ENCODE peak calls at places on chromosomes 1 and 21, in nine cellular contexts. One of them, this sample, is unnamed. For H3K27me3, the result is how much of the 10 kb centered on the place peaks cover.

GRCh38 chr1:85361606-85362005 is 85.2 kb upstream of the BCL10 start:
- DNase-seq in heart left ventricle: no peak
- DNase-seq in AG04450: no peak
- DNase-seq in testis: no peak
- DNase-seq in endodermal cell: no peak
- DNase-seq in adrenal gland: no peak
- DNase-seq in cardiac muscle cell: no peak
- DNase-seq in DND-41: no peak
- DNase-seq in astrocyte: no peak
- DNase-seq in this sample: no peak

GRCh38 chr1:161439280-161440232 is 65.7 kb upstream of the FCGR2A start:
- DNase-seq in cardiac muscle cell: peak
- DNase-seq in heart left ventricle: peak
- DNase-seq in adrenal gland: no peak
- DNase-seq in testis: peak
- DNase-seq in astrocyte: no peak
- DNase-seq in AG04450: no peak
- DNase-seq in endodermal cell: peak
- DNase-seq in DND-41: no peak
- DNase-seq in this sample: peak

GRCh38 chr1:210232524-210233215 is at the start of gene SERTAD4:
- DNase-seq in heart left ventricle: peak
- DNase-seq in AG04450: no peak
- DNase-seq in testis: no peak
- DNase-seq in cardiac muscle cell: peak
- DNase-seq in astrocyte: peak
- DNase-seq in DND-41: no peak
- DNase-seq in adrenal gland: no peak
- DNase-seq in endodermal cell: peak
- DNase-seq in this sample: no peak

GRCh38 chr1:214686497-214686896 is 83.5 kb downstream of the CENPF start:
- DNase-seq in heart left ventricle: no peak
- DNase-seq in DND-41: no peak
- DNase-seq in astrocyte: no peak
- DNase-seq in testis: no peak
- DNase-seq in AG04450: no peak
- DNase-seq in adrenal gland: no peak
- DNase-seq in endodermal cell: no peak
- DNase-seq in cardiac muscle cell: no peak
- DNase-seq in this sample: no peak

GRCh38 chr1:17955302-17956285 is 152.0 kb upstream of the IGSF21 start:
- DNase-seq in cardiac muscle cell: no peak
- DNase-seq in astrocyte: no peak
- DNase-seq in testis: no peak
- DNase-seq in endodermal cell: no peak
- DNase-seq in AG04450: no peak
- DNase-seq in DND-41: no peak
- DNase-seq in heart left ventricle: no peak
- DNase-seq in adrenal gland: no peak
- DNase-seq in this sample: no peak

GRCh38 chr1:60833173-60833572 is 249.2 kb upstream of the NFIA start:
- DNase-seq in cardiac muscle cell: peak
- DNase-seq in testis: peak
- DNase-seq in adrenal gland: no peak
- DNase-seq in astrocyte: no peak
- DNase-seq in heart left ventricle: no peak
- DNase-seq in AG04450: no peak
- DNase-seq in DND-41: no peak
- DNase-seq in endodermal cell: no peak
- DNase-seq in this sample: no peak

GRCh38 chr1:5691795-5692517 is 300.3 kb downstream of the NPHP4 start:
- DNase-seq in cardiac muscle cell: no peak
- DNase-seq in DND-41: no peak
- DNase-seq in endodermal cell: no peak
- DNase-seq in astrocyte: no peak
- DNase-seq in heart left ventricle: no peak
- DNase-seq in adrenal gland: no peak
- DNase-seq in AG04450: no peak
- DNase-seq in testis: no peak
- DNase-seq in this sample: no peak

GRCh38 chr1:75672528-75673393 is 51.7 kb upstream of the ACADM start:
- DNase-seq in astrocyte: peak
- DNase-seq in AG04450: peak
- DNase-seq in cardiac muscle cell: peak
- DNase-seq in endodermal cell: peak
- DNase-seq in adrenal gland: peak
- DNase-seq in testis: no peak
- DNase-seq in heart left ventricle: no peak
- DNase-seq in DND-41: no peak
- DNase-seq in this sample: no peak

GRCh38 chr1:24830680-24831272 is 85.5 kb downstream of the CLIC4 start:
- DNase-seq in adrenal gland: no peak
- DNase-seq in cardiac muscle cell: peak
- DNase-seq in endodermal cell: no peak
- DNase-seq in AG04450: peak
- DNase-seq in testis: no peak
- DNase-seq in DND-41: no peak
- DNase-seq in heart left ventricle: no peak
- DNase-seq in astrocyte: peak
- DNase-seq in this sample: no peak

GRCh38 chr1:244653439-244654283 is 735 bp downstream of the DESI2 start:
- DNase-seq in cardiac muscle cell: peak
- DNase-seq in DND-41: no peak
- DNase-seq in endodermal cell: peak
- DNase-seq in adrenal gland: no peak
- DNase-seq in testis: peak
- DNase-seq in heart left ventricle: no peak
- DNase-seq in astrocyte: peak
- DNase-seq in AG04450: no peak
- DNase-seq in this sample: no peak

GRCh38 chr1:46623733-46624695 is 7.4 kb upstream of the MOB3C start:
- DNase-seq in endodermal cell: peak
- DNase-seq in testis: peak
- DNase-seq in cardiac muscle cell: peak
- DNase-seq in astrocyte: no peak
- DNase-seq in adrenal gland: no peak
- DNase-seq in heart left ventricle: no peak
- DNase-seq in AG04450: no peak
- DNase-seq in DND-41: no peak
- DNase-seq in this sample: no peak

GRCh38 chr1:99137546-99138206 is 126.6 kb upstream of the PLPPR4 start:
- DNase-seq in AG04450: no peak
- DNase-seq in astrocyte: no peak
- DNase-seq in adrenal gland: no peak
- DNase-seq in testis: no peak
- DNase-seq in endodermal cell: no peak
- DNase-seq in DND-41: no peak
- DNase-seq in heart left ventricle: no peak
- DNase-seq in cardiac muscle cell: no peak
- DNase-seq in this sample: no peak

GRCh38 chr1:110634455-110635281 is 28.5 kb upstream of the KCNA2 start:
- DNase-seq in cardiac muscle cell: peak
- DNase-seq in endodermal cell: peak
- DNase-seq in DND-41: no peak
- DNase-seq in testis: peak
- DNase-seq in adrenal gland: peak
- DNase-seq in heart left ventricle: peak
- DNase-seq in astrocyte: peak
- DNase-seq in AG04450: peak
- DNase-seq in this sample: peak

GRCh38 chr21:42991992-42992740 is 17.8 kb downstream of the PKNOX1 start:
- DNase-seq in testis: no peak
- DNase-seq in endodermal cell: peak
- DNase-seq in DND-41: no peak
- DNase-seq in heart left ventricle: no peak
- DNase-seq in cardiac muscle cell: peak
- DNase-seq in astrocyte: peak
- DNase-seq in adrenal gland: peak
- DNase-seq in AG04450: peak
- DNase-seq in this sample: no peak

GRCh38 chr1:109730666-109731065 is 10.2 kb downstream of the GSTM3 start:
- DNase-seq in DND-41: no peak
- DNase-seq in cardiac muscle cell: no peak
- DNase-seq in adrenal gland: no peak
- DNase-seq in endodermal cell: no peak
- DNase-seq in astrocyte: peak
- DNase-seq in heart left ventricle: no peak
- DNase-seq in testis: no peak
- DNase-seq in AG04450: no peak
- DNase-seq in this sample: no peak

GRCh38 chr1:30125449-30126170 is 597.8 kb downstream of the MATN1 start:
- DNase-seq in adrenal gland: no peak
- DNase-seq in DND-41: no peak
- DNase-seq in endodermal cell: no peak
- DNase-seq in astrocyte: no peak
- DNase-seq in AG04450: no peak
- DNase-seq in cardiac muscle cell: no peak
- DNase-seq in testis: no peak
- DNase-seq in heart left ventricle: no peak
- DNase-seq in this sample: no peak

GRCh38 chr21:20425856-20426255 is 572.4 kb upstream of the NCAM2 start:
- DNase-seq in DND-41: no peak
- DNase-seq in heart left ventricle: no peak
- DNase-seq in endodermal cell: no peak
- DNase-seq in astrocyte: no peak
- DNase-seq in cardiac muscle cell: no peak
- DNase-seq in AG04450: no peak
- DNase-seq in testis: no peak
- DNase-seq in adrenal gland: no peak
- DNase-seq in this sample: no peak

GRCh38 chr21:20419780-20420179 is 578.4 kb upstream of the NCAM2 start:
- DNase-seq in AG04450: no peak
- DNase-seq in astrocyte: no peak
- DNase-seq in DND-41: no peak
- DNase-seq in cardiac muscle cell: no peak
- DNase-seq in adrenal gland: no peak
- DNase-seq in endodermal cell: no peak
- DNase-seq in testis: no peak
- DNase-seq in heart left ventricle: no peak
- DNase-seq in this sample: no peak

DNA sequence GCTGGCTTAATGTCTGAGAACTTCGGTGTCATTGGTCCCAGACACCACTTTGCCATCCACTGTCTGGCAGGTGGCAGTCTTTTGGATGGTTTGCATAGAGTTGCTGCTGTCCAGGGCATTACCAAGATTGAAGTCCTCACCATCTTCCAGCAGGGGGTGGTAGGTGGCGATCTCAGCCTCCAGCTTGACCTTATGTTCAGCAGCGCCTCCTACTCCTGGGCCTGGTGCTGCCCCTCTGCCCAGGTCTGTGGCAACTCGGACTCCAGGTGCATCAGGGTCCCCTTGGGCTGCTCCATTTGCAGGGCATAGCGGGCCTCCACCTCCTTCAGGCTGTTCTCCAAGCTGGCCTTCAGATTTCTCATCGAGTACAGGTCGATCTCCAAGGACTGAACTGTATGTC is 573.3 kb upstream of the NCAM2 start:
- DNase-seq in AG04450: no peak
- DNase-seq in adrenal gland: no peak
- DNase-seq in testis: no peak
- DNase-seq in astrocyte: no peak
- DNase-seq in cardiac muscle cell: no peak
- DNase-seq in DND-41: no peak
- DNase-seq in heart left ventricle: no peak
- DNase-seq in endodermal cell: peak
- DNase-seq in this sample: no peak
- TF ChIP-seq CTCF in AG04450: no peak
- TF ChIP-seq CTCF in adrenal gland: no peak
- TF ChIP-seq CTCF in testis: no peak
- TF ChIP-seq CTCF in astrocyte: no peak
- TF ChIP-seq CTCF in cardiac muscle cell: no peak
- TF ChIP-seq CTCF in DND-41: no peak
- TF ChIP-seq CTCF in heart left ventricle: no peak
- TF ChIP-seq CTCF in endodermal cell: peak
- TF ChIP-seq CTCF in this sample: no peak

GRCh38 chr1:225603538-225604354 is 49.2 kb downstream of the ENAH start:
- DNase-seq in cardiac muscle cell: peak
- DNase-seq in DND-41: no peak
- DNase-seq in heart left ventricle: no peak
- DNase-seq in endodermal cell: no peak
- DNase-seq in AG04450: no peak
- DNase-seq in adrenal gland: no peak
- DNase-seq in astrocyte: peak
- DNase-seq in testis: no peak
- DNase-seq in this sample: no peak
- H3K4me3 ChIP-seq in cardiac muscle cell: no peak
- H3K4me3 ChIP-seq in DND-41: no peak
- H3K4me3 ChIP-seq in heart left ventricle: no peak
- H3K4me3 ChIP-seq in endodermal cell: no peak
- H3K4me3 ChIP-seq in AG04450: no peak
- H3K4me3 ChIP-seq in adrenal gland: no peak
- H3K4me3 ChIP-seq in astrocyte: no peak
- H3K4me3 ChIP-seq in testis: no peak
- H3K4me3 ChIP-seq in this sample: no peak

GRCh38 chr1:207427832-207428231 is 26.3 kb upstream of the CR2 start:
- DNase-seq in cardiac muscle cell: no peak
- DNase-seq in endodermal cell: no peak
- DNase-seq in adrenal gland: no peak
- DNase-seq in AG04450: no peak
- DNase-seq in testis: no peak
- DNase-seq in heart left ventricle: no peak
- DNase-seq in DND-41: no peak
- DNase-seq in astrocyte: no peak
- DNase-seq in this sample: no peak
- H3K27me3 ChIP-seq in cardiac muscle cell: under half
- H3K27me3 ChIP-seq in endodermal cell: under half
- H3K27me3 ChIP-seq in adrenal gland: under half
- H3K27me3 ChIP-seq in AG04450: under half
- H3K27me3 ChIP-seq in testis: under half
- H3K27me3 ChIP-seq in heart left ventricle: under half
- H3K27me3 ChIP-seq in DND-41: under half
- H3K27me3 ChIP-seq in astrocyte: under half
- H3K27me3 ChIP-seq in this sample: under half

DNA sequence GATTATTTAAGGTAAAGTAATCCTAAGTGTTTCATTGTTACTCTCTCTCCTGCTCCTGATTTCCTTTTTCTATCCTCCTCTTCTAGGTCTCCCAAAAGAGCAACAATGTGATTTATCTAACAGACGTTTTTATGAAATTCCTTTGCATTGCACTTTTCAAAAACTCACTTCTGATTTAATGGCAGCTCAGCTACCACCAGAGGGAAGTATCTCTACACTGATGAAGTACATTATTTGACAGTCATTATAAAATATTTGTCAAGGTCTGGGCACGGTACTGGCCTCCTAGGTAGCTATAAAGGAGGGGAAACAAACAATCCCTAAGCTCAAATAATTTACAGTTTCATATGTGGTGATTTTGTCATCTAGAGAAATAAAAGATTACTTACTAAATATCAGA is 15.6 kb downstream of the TMPRSS15 start:
- DNase-seq in astrocyte: no peak
- DNase-seq in heart left ventricle: no peak
- DNase-seq in testis: no peak
- DNase-seq in DND-41: no peak
- DNase-seq in cardiac muscle cell: no peak
- DNase-seq in adrenal gland: no peak
- DNase-seq in endodermal cell: no peak
- DNase-seq in AG04450: no peak
- DNase-seq in this sample: no peak
- TF ChIP-seq CTCF in astrocyte: no peak
- TF ChIP-seq CTCF in heart left ventricle: no peak
- TF ChIP-seq CTCF in testis: no peak
- TF ChIP-seq CTCF in DND-41: no peak
- TF ChIP-seq CTCF in cardiac muscle cell: no peak
- TF ChIP-seq CTCF in adrenal gland: no peak
- TF ChIP-seq CTCF in endodermal cell: peak
- TF ChIP-seq CTCF in AG04450: no peak
- TF ChIP-seq CTCF in this sample: no peak

This sample was measured in GM06990.